ENCODE peak calls at places on chromosomes 5 and 9, in four cellular contexts. L, U, S and Z are unnamed samples.
A peak's percentile ranks its signal among the peaks of the same experiment; 100 is the strongest.

GRCh38 chr9:111050819-111051218 is 12.5 kb upstream of the LPAR1 start:
- DNase-seq in L (no peak), U (no peak), S (peak; percentile 34), Z (no peak)

GRCh38 chr5:84635235-84636055 is 250.8 kb upstream of the EDIL3 start:
- DNase-seq in L (no peak), U (no peak), S (no peak), Z (no peak)

GRCh38 chr5:1277331-1277730 is 17.5 kb downstream of the TERT start:
- DNase-seq in L (no peak), U (no peak), S (no peak), Z (no peak)

GRCh38 chr9:14277202-14277601 is 36.7 kb downstream of the NFIB start:
- DNase-seq in L (no peak), U (no peak), S (peak; percentile 75), Z (no peak)

GRCh38 chr9:134395727-134396257 is 69.5 kb downstream of the RXRA start:
- DNase-seq in L (no peak), U (no peak), S (no peak), Z (no peak)

GRCh38 chr5:128083811-128084227 is 253 bp downstream of the SLC12A2 start:
- DNase-seq in L (no peak), U (peak; percentile 59), S (peak; percentile 52), Z (no peak)

GRCh38 chr9:14313951-14314423 is at the start of gene NFIB:
- DNase-seq in L (peak; percentile 68), U (peak; percentile 18), S (peak; percentile 24), Z (peak; percentile 70)

GRCh38 chr5:149871471-149871870 is 73.1 kb downstream of the PDE6A start:
- DNase-seq in L (no peak), U (no peak), S (no peak), Z (no peak)

GRCh38 chr9:98219364-98219716 is 26.9 kb upstream of the CORO2A start:
- DNase-seq in L (no peak), U (no peak), S (no peak), Z (peak; percentile 10)

GRCh38 chr5:93512799-93513198 is 68.2 kb downstream of the NR2F1-AS1 start:
- DNase-seq in L (no peak), U (no peak), S (peak; percentile 95), Z (no peak)

GRCh38 chr5:17182494-17182893 is 34.9 kb upstream of the BASP1 start:
- DNase-seq in L (no peak), U (no peak), S (peak; percentile 71), Z (no peak)

GRCh38 chr5:168642019-168642418 is 62.9 kb upstream of the PANK3 start:
- DNase-seq in L (no peak), U (no peak), S (no peak), Z (no peak)

GRCh38 chr5:7876867-7877266 is 7.9 kb downstream of the MTRR start:
- DNase-seq in L (no peak), U (no peak), S (peak; percentile 75), Z (no peak)

GRCh38 chr5:173338380-173339015 is 10.3 kb upstream of the STC2 start:
- DNase-seq in L (no peak), U (no peak), S (no peak), Z (no peak)

GRCh38 chr5:55714339-55714738 is 2.2 kb upstream of the SLC38A9 start:
- DNase-seq in L (no peak), U (no peak), S (no peak), Z (no peak)

GRCh38 chr9:70557665-70558419 is 143.4 kb upstream of the KLF9 start:
- DNase-seq in L (no peak), U (no peak), S (no peak), Z (no peak)

GRCh38 chr9:131739192-131739961 is 499 bp downstream of the RAPGEF1 start:
- DNase-seq in L (peak; percentile 77), U (no peak), S (no peak), Z (peak; percentile 66)

GRCh38 chr9:101166717-101167116 is 138.2 kb downstream of the PLPPR1 start:
- DNase-seq in L (no peak), U (no peak), S (no peak), Z (no peak)

GRCh38 chr5:170441385-170441784 is 52.2 kb upstream of the KCNMB1 start:
- DNase-seq in L (no peak), U (no peak), S (no peak), Z (no peak)

GRCh38 chr9:122051401-122052346 is 41.4 kb downstream of the TTLL11 start:
- DNase-seq in L (no peak), U (no peak), S (peak; percentile 68), Z (no peak)

GRCh38 chr9:136328011-136328621 is 777 bp downstream of the GPSM1 start:
- DNase-seq in L (no peak), U (no peak), S (no peak), Z (no peak)

GRCh38 chr9:133359420-133360175 is 3.2 kb downstream of the SURF2 start:
- DNase-seq in L (peak; percentile 52), U (no peak), S (no peak), Z (no peak)

GRCh38 chr5:147822686-147823491 is 8.6 kb downstream of the SPINK1 start:
- DNase-seq in L (no peak), U (peak; percentile 18), S (peak; percentile 61), Z (no peak)

GRCh38 chr5:63962345-63962744 is at the start of gene HTR1A:
- DNase-seq in L (no peak), U (no peak), S (no peak), Z (no peak)
- H3K4me3 ChIP-seq in L (no peak within 1 kb of the TSS), U (no peak within 1 kb of the TSS), S (no peak within 1 kb of the TSS), Z (no peak within 1 kb of the TSS)

GRCh38 chr9:23822331-23823169 is 3.5 kb downstream of the ELAVL2 start:
- DNase-seq in L (no peak), U (no peak), S (no peak), Z (no peak)

GRCh38 chr9:23825700-23826099 is 340 bp downstream of the ELAVL2 start:
- DNase-seq in L (no peak), U (no peak), S (no peak), Z (no peak)

GRCh38 chr9:23825143-23825531 is 903 bp downstream of the ELAVL2 start:
- DNase-seq in L (no peak), U (no peak), S (no peak), Z (no peak)

GRCh38 chr9:23824241-23825142 is 1.5 kb downstream of the ELAVL2 start:
- DNase-seq in L (peak; percentile 35), U (no peak), S (no peak), Z (peak; percentile 19)

GRCh38 chr9:23826120-23826629 is at the start of gene ELAVL2:
- DNase-seq in L (peak; percentile 77), U (peak; percentile 87), S (peak; percentile 81), Z (peak; percentile 65)
- H3K4me3 ChIP-seq in L (no peak within 1 kb of the TSS), U (peak within 1 kb of the TSS; percentile 56), S (peak within 1 kb of the TSS; percentile 24), Z (peak within 1 kb of the TSS; percentile 10)

GRCh38 chr9:129624168-129624759 is 1.7 kb upstream of the NTMT1 start:
- DNase-seq in L (peak; percentile 72), U (peak; percentile 79), S (peak; percentile 53), Z (no peak)
- H3K4me3 ChIP-seq in L (no peak overlapping the region), U (no peak overlapping the region), S (no peak overlapping the region), Z (no peak overlapping the region)

DNA sequence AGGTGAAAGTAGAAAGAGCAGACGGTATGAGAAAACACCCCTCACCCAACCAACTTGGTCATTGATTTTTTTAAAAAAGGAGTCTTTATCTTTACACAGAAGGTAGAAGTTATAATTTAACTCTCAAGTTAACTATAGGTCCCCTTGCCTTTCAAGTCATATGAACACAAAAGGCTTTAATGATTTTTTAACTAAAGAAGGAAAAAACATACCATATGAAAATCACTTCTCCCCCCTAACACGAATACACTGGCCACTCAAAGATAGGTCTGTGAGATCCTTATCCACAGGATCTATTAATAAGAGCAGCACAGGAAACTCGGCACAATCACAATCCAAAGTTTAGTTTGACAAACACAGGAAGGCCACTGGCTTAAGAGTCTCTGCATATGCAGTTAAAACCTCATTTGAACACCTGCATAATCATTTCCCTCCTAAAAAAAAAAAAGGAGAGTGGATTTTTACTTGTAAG is 138.0 kb downstream of the ENC1 start:
- DNase-seq in L (no peak), U (no peak), S (no peak), Z (no peak)
- H3K4me3 ChIP-seq in L (no peak overlapping the region), U (no peak overlapping the region), S (no peak overlapping the region), Z (no peak overlapping the region)

DNA sequence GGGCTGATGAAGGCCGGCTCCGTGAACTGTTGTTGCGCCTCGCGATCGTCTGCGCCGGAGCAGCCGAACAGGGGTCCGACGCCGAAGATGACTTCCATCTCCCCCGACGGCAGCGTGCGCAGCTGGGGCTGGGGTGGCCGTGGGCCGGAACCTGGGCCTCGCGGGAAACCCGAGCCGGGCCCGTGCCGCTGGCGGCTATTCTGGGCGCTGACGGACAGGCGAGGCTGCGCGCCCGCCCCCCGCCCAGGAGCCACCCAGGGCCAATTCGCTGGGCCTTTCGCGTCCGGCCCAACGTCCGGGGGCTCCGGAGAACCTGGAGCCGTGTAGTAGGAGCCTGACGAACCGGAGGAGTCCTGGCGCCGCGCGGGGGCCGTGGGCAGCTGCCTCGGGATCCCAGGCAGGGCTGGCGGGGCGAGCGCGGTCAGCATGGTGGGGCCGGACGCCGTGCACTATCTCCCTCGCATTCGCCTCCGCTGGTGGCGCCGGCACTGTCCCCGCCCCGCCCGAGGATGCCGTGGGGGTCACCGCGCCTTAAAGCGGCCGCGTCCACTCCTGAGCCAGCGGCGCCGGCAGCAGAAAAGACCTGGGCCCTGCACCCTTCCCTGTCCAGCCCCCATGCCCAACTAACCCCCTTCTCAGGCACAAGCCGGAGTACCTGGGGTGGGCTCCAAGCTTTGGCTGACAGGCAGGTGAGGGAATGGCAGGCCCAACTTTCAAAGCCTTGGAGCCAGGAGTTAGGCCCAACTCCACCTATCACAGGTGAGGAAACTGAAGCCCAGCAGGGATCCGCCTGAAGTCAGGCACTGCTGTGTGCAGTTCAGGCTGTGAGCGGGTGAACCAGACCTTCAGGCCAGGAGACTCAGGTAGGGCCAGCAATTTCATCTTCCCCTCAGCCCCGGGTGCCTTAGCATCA is at the start of gene PROB1:
- DNase-seq in L (no peak), U (no peak), S (no peak), Z (no peak)
- H3K4me3 ChIP-seq in L (peak within 1 kb of the TSS; percentile 48), U (no peak within 1 kb of the TSS), S (peak within 1 kb of the TSS; percentile 24), Z (peak within 1 kb of the TSS; percentile 40)

GRCh38 chr5:138694146-138694545 is 59.1 kb upstream of the CTNNA1 start:
- DNase-seq in L (no peak), U (no peak), S (no peak), Z (no peak)
- H3K4me3 ChIP-seq in L (no peak overlapping the region), U (no peak overlapping the region), S (no peak overlapping the region), Z (no peak overlapping the region)

GRCh38 chr5:141623197-141623596 is 4.4 kb upstream of the DIAPH1 start:
- DNase-seq in L (no peak), U (no peak), S (no peak), Z (no peak)
- H3K4me3 ChIP-seq in L (no peak overlapping the region), U (no peak overlapping the region), S (no peak overlapping the region), Z (no peak overlapping the region)

GRCh38 chr9:78023003-78023741 is 8.4 kb downstream of the GNAQ start:
- DNase-seq in L (no peak), U (no peak), S (peak; percentile 82), Z (no peak)
- H3K4me3 ChIP-seq in L (no peak overlapping the region), U (peak overlapping the region; percentile 11), S (no peak overlapping the region), Z (peak overlapping the region; percentile 30)